ENCODE peak calls at places on chromosomes 4 and X, in eight cellular contexts. B is sigmoid colon, D is upper lobe of right lung, X is hepatocyte, W is body of pancreas, Q is PC-3, P is SK-N-SH, O is astrocyte. T is an unnamed sample.

GRCh38 chr4:177442623-177443155 is 452 bp upstream of the AGA start:
- DNase-seq in B (no peak), D (no peak), X (no peak), W (peak), Q (no peak), P (peak), O (no peak), T (peak)

GRCh38 chr4:169009281-169010124 is 552 bp downstream of the CBR4 start:
- DNase-seq in B (peak), D (peak), X (peak), W (peak), Q (peak), P (no peak), O (peak), T (peak)

GRCh38 chrX:24145340-24146186 is 4.0 kb upstream of the ZFX start:
- DNase-seq in B (no peak), D (no peak), X (no peak), W (no peak), Q (peak), P (peak), O (peak), T (no peak)

GRCh38 chr4:139875456-139875855 is 209.8 kb downstream of the MGST2 start:
- DNase-seq in B (no peak), D (no peak), X (no peak), W (peak), Q (no peak), P (no peak), O (no peak), T (no peak)

GRCh38 chrX:119809185-119809666 is 17.8 kb upstream of the RPL39 start:
- DNase-seq in B (no peak), D (no peak), X (no peak), W (no peak), Q (no peak), P (no peak), O (peak), T (no peak)

GRCh38 chrX:3271485-3272186 is 74.8 kb downstream of the MXRA5 start:
- DNase-seq in B (no peak), D (no peak), X (peak), W (no peak), Q (peak), P (no peak), O (peak), T (no peak)

GRCh38 chr4:39655866-39656265 is 17.2 kb upstream of the SMIM14 start:
- DNase-seq in B (peak), D (no peak), X (no peak), W (peak), Q (peak), P (no peak), O (no peak), T (peak)

GRCh38 chr4:126991965-126992364 is 640.8 kb upstream of the INTU start:
- DNase-seq in B (no peak), D (no peak), X (no peak), W (no peak), Q (no peak), P (no peak), O (peak), T (no peak)

GRCh38 chr4:155639674-155640529 is 26.7 kb upstream of the GUCY1A1 start:
- DNase-seq in B (no peak), D (no peak), X (no peak), W (no peak), Q (no peak), P (no peak), O (peak), T (peak)

GRCh38 chrX:47831788-47832187 is 4.9 kb upstream of the ZNF81 start:
- DNase-seq in B (no peak), D (peak), X (peak), W (peak), Q (peak), P (peak), O (no peak), T (peak)
- TF ChIP-seq CTCF in B (no peak), D (peak), X (peak), W (peak), Q (peak), P (peak), O (peak), T (peak)

DNA sequence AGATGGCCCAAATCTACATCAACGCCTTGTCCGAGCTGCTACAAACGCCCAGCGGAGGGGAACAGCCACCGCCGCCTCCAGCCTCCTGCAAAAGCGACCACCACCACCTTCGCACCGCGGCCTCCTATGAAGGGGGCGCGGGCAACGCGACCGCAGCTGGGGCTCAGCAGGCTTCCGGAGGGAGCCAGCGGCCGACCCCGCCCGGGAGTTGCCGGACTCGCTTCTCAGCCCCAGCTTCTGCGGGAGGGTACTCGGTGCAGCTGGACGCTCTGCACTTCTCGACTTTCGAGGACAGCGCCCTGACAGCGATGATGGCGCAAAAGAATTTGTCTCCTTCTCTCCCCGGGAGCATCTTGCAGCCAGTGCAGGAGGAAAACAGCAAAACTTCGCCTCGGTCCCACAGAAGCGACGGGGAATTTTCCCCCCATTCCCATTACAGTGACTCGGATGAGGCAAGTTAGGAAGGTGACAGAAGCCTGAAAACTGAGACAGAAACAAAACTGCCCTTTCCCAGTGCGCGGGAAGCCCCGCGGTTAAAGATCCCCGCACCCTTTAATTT is 1.1 kb downstream of the ATOH1 start:
- DNase-seq in B (no peak), D (no peak), X (no peak), W (no peak), Q (no peak), P (peak), O (no peak), T (no peak)
- H3K4me3 ChIP-seq in B (peak), D (no peak), X (peak), W (no peak), Q (no peak), P (no peak), O (no peak), T (no peak)

DNA sequence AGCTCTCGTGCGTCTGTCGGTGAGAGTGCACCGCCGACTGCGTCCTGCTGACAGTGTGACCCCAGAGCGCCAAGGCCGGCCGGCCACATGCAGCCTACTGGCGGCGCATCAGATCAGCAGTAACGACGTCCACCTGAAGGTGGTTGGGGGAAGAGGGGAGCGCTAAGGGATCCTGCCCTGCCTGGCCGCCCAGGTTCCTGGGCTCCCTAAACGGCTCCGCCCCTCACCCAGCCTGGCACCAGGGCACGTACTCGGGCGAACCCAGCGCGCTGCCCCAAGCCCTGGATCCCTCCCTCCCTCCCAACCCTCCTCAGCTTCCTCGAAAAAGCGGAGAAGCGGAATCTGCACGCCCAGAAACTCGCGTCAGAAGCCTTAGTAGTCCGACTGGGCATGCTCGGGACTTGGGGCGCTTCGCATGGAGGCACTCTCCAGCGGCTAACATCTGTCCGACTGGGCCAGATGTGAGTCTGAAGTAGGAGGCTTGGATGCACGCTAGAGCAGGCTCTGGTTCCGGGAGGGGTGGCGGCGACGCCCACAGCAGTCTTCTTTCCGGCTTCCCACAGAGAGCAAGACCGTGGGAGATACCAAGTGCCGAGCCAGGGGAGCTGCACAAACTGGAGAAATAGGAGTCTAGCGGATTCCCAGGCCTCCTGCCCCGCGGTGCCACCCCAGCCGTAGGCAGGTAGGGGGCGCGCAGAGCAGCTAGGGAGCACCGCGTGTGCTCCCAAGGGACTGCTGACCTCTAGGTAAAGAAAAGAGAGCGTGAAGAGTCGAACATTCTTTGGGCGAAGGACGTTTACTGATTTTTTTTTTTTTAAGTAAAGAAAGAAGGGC is 114.4 kb upstream of the TEX13C start:
- DNase-seq in B (peak), D (no peak), X (peak), W (peak), Q (peak), P (peak), O (no peak), T (peak)
- TF ChIP-seq CTCF in B (no peak), D (no peak), X (peak), W (peak), Q (peak), P (peak), O (no peak), T (peak)

GRCh38 chr4:76947369-76947768 is 2.2 kb upstream of the SEPTIN11 start:
- DNase-seq in B (no peak), D (no peak), X (no peak), W (peak), Q (no peak), P (no peak), O (no peak), T (no peak)
- H3K4me3 ChIP-seq in B (no peak), D (no peak), X (no peak), W (no peak), Q (no peak), P (peak), O (peak), T (no peak)

GRCh38 chr4:6885953-6886557 is 23.6 kb upstream of the TBC1D14 start:
- DNase-seq in B (peak), D (peak), X (no peak), W (peak), Q (peak), P (no peak), O (peak), T (peak)
- TF ChIP-seq CTCF in B (no peak), D (peak), X (peak), W (no peak), Q (peak), P (no peak), O (peak), T (peak)

GRCh38 chrX:21926116-21926515 is 14.4 kb upstream of the SMS start:
- DNase-seq in B (no peak), D (no peak), X (no peak), W (no peak), Q (peak), P (no peak), O (no peak), T (no peak)
- H3K4me3 ChIP-seq in B (no peak), D (peak), X (no peak), W (no peak), Q (peak), P (peak), O (no peak), T (no peak)

GRCh38 chrX:154597221-154597620 is 12.3 kb downstream of the CTAG1A start:
- DNase-seq in B (no peak), D (no peak), X (no peak), W (no peak), Q (no peak), P (no peak), O (no peak), T (no peak)

GRCh38 chrX:154595559-154595958 is 10.6 kb downstream of the CTAG1A start:
- DNase-seq in B (no peak), D (no peak), X (no peak), W (no peak), Q (peak), P (no peak), O (peak), T (no peak)

GRCh38 chrX:154594491-154594890 is 9.6 kb downstream of the CTAG1A start:
- DNase-seq in B (no peak), D (no peak), X (no peak), W (no peak), Q (no peak), P (no peak), O (no peak), T (no peak)

GRCh38 chrX:154598656-154599055 is 13.7 kb downstream of the CTAG1A start:
- DNase-seq in B (no peak), D (no peak), X (no peak), W (no peak), Q (no peak), P (no peak), O (no peak), T (no peak)

DNA sequence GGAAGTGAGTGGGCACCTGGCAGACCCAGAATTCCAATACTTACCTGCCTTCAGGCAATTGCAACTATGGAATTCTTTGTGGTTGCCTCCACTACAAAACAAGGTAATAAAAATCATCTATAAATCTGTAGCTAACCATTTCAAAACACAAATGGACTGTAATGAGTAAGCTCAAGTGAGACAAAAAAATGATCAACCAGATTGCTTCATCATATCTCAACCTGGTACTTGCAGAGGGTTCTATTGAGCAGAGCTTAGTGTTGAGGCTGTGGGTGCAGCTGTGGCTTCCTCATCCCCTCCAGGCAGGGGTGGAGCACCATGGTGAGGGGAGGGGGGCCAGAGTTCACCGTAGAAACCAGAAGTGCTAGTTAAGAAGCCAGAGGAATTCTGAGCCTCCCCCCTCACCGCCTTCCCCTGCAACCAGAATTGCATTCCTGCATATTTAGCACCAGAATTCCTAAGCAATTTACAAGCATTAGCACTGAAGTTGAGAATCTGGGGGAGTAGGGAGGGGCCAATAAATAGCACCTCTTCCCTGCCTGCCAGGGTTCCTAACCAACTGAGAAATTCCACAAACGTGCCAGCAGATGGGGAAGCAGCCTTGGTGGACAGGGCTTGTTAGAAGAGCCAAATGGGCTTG is 11.5 kb downstream of the CTAG1A start:
- DNase-seq in B (no peak), D (no peak), X (no peak), W (peak), Q (peak), P (no peak), O (peak), T (no peak)
- TF ChIP-seq CTCF in B (no peak), D (no peak), X (no peak), W (no peak), Q (peak), P (no peak), O (no peak), T (no peak)

DNA sequence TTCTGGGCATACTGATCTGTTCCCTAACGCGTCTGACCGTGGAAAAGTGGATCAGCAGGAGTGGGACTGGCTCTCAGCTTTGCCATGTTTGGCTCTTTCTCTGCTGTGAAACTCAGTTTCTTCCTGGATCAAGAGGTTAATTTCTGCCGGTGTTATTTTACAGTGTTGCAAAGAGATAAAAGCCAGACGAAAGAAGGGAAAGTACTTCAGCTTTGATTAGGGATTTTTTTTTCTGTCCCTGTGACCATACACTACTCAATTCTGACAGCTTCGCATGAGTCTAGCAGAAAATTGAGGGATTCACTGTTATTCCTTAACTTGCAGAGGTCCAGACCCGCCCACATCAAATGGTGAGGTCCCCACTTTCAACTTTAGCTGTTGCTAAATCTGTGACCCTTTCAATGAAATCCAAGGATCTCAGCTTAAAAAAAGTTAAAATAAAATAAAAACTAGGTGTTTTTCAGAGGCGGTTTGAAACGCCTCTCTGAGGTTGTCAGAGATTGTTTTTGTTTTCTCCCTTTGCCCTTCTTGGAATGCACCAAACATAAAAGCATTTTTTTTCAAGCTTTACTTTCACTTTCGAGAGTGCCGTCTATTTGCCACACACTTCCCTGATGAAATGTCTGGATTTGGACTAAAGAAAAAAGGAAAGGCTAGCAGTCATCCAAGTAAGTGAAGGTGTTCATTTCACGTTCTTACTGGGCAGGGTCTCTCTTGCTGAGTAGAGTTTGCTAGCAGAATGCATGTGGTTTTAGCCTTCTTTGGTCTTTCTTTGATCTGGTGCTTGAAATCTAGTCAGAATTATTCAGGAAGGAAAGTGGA is at the start of gene TLR3:
- DNase-seq in B (no peak), D (no peak), X (no peak), W (peak), Q (peak), P (no peak), O (peak), T (no peak)
- H3K4me3 ChIP-seq in B (peak), D (peak), X (peak), W (peak), Q (peak), P (peak), O (peak), T (peak)